ENCODE peak calls at places on chromosomes 16 and 17, in seven cellular contexts. S is H1, N is HCT116, A is WTC11, R is amniotic epithelial cell, D is anterior cingulate cortex, P is hepatic stellate cell. Q is an unnamed sample.

GRCh38 chr17:38853292-38854219 is at the start of gene RPL23:
- DNase-seq in S (peak), N (peak), A (peak), R (peak), D (peak), P (peak), Q (peak)

GRCh38 chr16:81556715-81557284 is 112.2 kb downstream of the CMIP start:
- DNase-seq in S (no peak), N (no peak), A (no peak), R (no peak), D (no peak), P (peak), Q (no peak)

GRCh38 chr16:61042736-61043135 is 993.5 kb downstream of the CDH8 start:
- DNase-seq in S (no peak), N (no peak), A (peak), R (no peak), D (no peak), P (no peak), Q (no peak)

GRCh38 chr16:3328643-3329042 is 23.3 kb downstream of the ZNF75A start:
- DNase-seq in S (no peak), N (no peak), A (no peak), R (no peak), D (no peak), P (no peak), Q (no peak)

GRCh38 chr17:29240477-29240876 is 6.2 kb upstream of the CRYBA1 start:
- DNase-seq in S (no peak), N (no peak), A (no peak), R (peak), D (no peak), P (no peak), Q (no peak)

GRCh38 chr17:13102477-13102876 is 84.7 kb upstream of the ELAC2 start:
- DNase-seq in S (no peak), N (no peak), A (no peak), R (no peak), D (no peak), P (no peak), Q (no peak)

GRCh38 chr16:58843675-58844074 is 109.6 kb upstream of the GOT2 start:
- DNase-seq in S (no peak), N (peak), A (no peak), R (peak), D (no peak), P (peak), Q (no peak)

GRCh38 chr16:66135376-66135775 is 231.1 kb upstream of the CDH5 start:
- DNase-seq in S (no peak), N (no peak), A (no peak), R (peak), D (no peak), P (peak), Q (no peak)

GRCh38 chr16:49399594-49400364 is 26.2 kb downstream of the C16orf78 start:
- DNase-seq in S (peak), N (no peak), A (no peak), R (no peak), D (no peak), P (no peak), Q (no peak)

GRCh38 chr16:64771273-64771672 is 350.6 kb downstream of the CDH11 start:
- DNase-seq in S (no peak), N (no peak), A (no peak), R (no peak), D (no peak), P (no peak), Q (no peak)

GRCh38 chr16:76241735-76242134 is 35.5 kb upstream of the CNTNAP4 start:
- DNase-seq in S (no peak), N (no peak), A (no peak), R (no peak), D (no peak), P (no peak), Q (no peak)

GRCh38 chr17:41098476-41098875 is 534 bp upstream of the KRTAP4-8 start:
- DNase-seq in S (no peak), N (no peak), A (no peak), R (no peak), D (no peak), P (peak), Q (no peak)

GRCh38 chr16:88074041-88074440 is 122.8 kb downstream of the BANP start:
- DNase-seq in S (no peak), N (no peak), A (no peak), R (no peak), D (no peak), P (no peak), Q (no peak)

GRCh38 chr17:47013341-47013740 is 34.3 kb upstream of the RPRML start:
- DNase-seq in S (no peak), N (no peak), A (no peak), R (no peak), D (no peak), P (peak), Q (no peak)

GRCh38 chr16:88901718-88902337 is 35.4 kb upstream of the PABPN1L start:
- DNase-seq in S (peak), N (no peak), A (peak), R (no peak), D (no peak), P (no peak), Q (no peak)

GRCh38 chr16:71573387-71574094 is 3.4 kb downstream of the TAT start:
- DNase-seq in S (no peak), N (no peak), A (no peak), R (no peak), D (no peak), P (no peak), Q (no peak)

GRCh38 chr16:10920726-10921427 is 21.4 kb downstream of the DEXI start:
- DNase-seq in S (no peak), N (no peak), A (no peak), R (no peak), D (no peak), P (no peak), Q (no peak)

GRCh38 chr16:68980695-68981315 is 124.6 kb upstream of the HAS3 start:
- DNase-seq in S (no peak), N (no peak), A (no peak), R (no peak), D (no peak), P (no peak), Q (no peak)

GRCh38 chr17:31398381-31399275 is 7.2 kb downstream of the RAB11FIP4 start:
- DNase-seq in S (peak), N (no peak), A (peak), R (no peak), D (no peak), P (no peak), Q (no peak)

GRCh38 chr16:77373726-77374125 is 61.1 kb downstream of the ADAMTS18 start:
- DNase-seq in S (no peak), N (no peak), A (no peak), R (no peak), D (no peak), P (no peak), Q (no peak)

GRCh38 chr16:22217890-22218730 is 12.0 kb downstream of the EEF2K start:
- DNase-seq in S (no peak), N (no peak), A (no peak), R (peak), D (no peak), P (peak), Q (no peak)

GRCh38 chr16:90057738-90058173 is 19.4 kb downstream of the PRDM7 start:
- DNase-seq in S (no peak), N (peak), A (no peak), R (peak), D (no peak), P (peak), Q (peak)

GRCh38 chr16:4613636-4614570 is 785 bp downstream of the UBALD1 start:
- DNase-seq in S (no peak), N (no peak), A (peak), R (peak), D (no peak), P (peak), Q (peak)

GRCh38 chr17:65230040-65230439 is 92.9 kb downstream of the RGS9 start:
- DNase-seq in S (no peak), N (no peak), A (no peak), R (no peak), D (no peak), P (no peak), Q (no peak)

GRCh38 chr16:61432421-61432820 is 603.8 kb downstream of the CDH8 start:
- DNase-seq in S (no peak), N (no peak), A (no peak), R (no peak), D (no peak), P (no peak), Q (no peak)

GRCh38 chr17:47820023-47820789 is 1.4 kb downstream of the OSBPL7 start:
- DNase-seq in S (no peak), N (no peak), A (no peak), R (no peak), D (no peak), P (no peak), Q (no peak)

GRCh38 chr17:2283302-2283701 is 20.3 kb downstream of the SMG6 start:
- DNase-seq in S (no peak), N (no peak), A (no peak), R (no peak), D (no peak), P (no peak), Q (no peak)

GRCh38 chr17:81539571-81539900 is 11.4 kb downstream of the FSCN2 start:
- DNase-seq in S (no peak), N (no peak), A (no peak), R (no peak), D (no peak), P (no peak), Q (no peak)

GRCh38 chr16:30984669-30985400 is at the start of gene HSD3B7:
- DNase-seq in S (peak), N (peak), A (peak), R (peak), D (no peak), P (peak), Q (peak)

GRCh38 chr17:9672266-9672665 is 26.9 kb downstream of the USP43 start:
- DNase-seq in S (no peak), N (no peak), A (no peak), R (peak), D (no peak), P (no peak), Q (no peak)

GRCh38 chr17:65121916-65122821 is 15.0 kb upstream of the RGS9 start:
- DNase-seq in S (no peak), N (no peak), A (no peak), R (no peak), D (no peak), P (no peak), Q (no peak)

GRCh38 chr17:10420811-10421210 is 939 bp downstream of the MYH8 start:
- DNase-seq in S (no peak), N (no peak), A (no peak), R (peak), D (no peak), P (no peak), Q (no peak)